ENCODE peak calls at places on chromosomes 3 and 15, in nine cellular contexts. Y is stimulated activated CD4-positive, alpha-beta T cell treated with anti-CD3 and anti-CD28 coated beads, Interleukin-1b, Interleukin-23, amount 100 ng/mL, for 24 hours; M is mesothelial cell of epicardium; X is astrocyte; D is GM03348; L is SHP77; R is SJSA1; A is SK-MEL-5; Z is amygdala. C is an unnamed sample.

GRCh38 chr3:89578253-89578529 is 470.8 kb downstream of the EPHA3 start:
- DNase-seq in Y (no peak), M (no peak), X (no peak), D (no peak), L (no peak), R (no peak), A (peak), Z (no peak), C (no peak)

GRCh38 chr15:49328941-49329340 is 94.1 kb upstream of the FGF7 start:
- DNase-seq in Y (no peak), M (no peak), X (no peak), D (no peak), L (no peak), R (no peak), A (no peak), Z (no peak), C (no peak)

GRCh38 chr3:184583345-184584000 is 21.9 kb downstream of the EPHB3 start:
- DNase-seq in Y (no peak), M (no peak), X (no peak), D (peak), L (peak), R (no peak), A (no peak), Z (no peak), C (peak)

GRCh38 chr3:100560426-100560825 is 49.0 kb upstream of the ADGRG7 start:
- DNase-seq in Y (no peak), M (no peak), X (no peak), D (no peak), L (no peak), R (no peak), A (no peak), Z (no peak), C (no peak)

GRCh38 chr15:60006203-60006782 is 2.2 kb downstream of the FOXB1 start:
- DNase-seq in Y (no peak), M (no peak), X (no peak), D (peak), L (no peak), R (peak), A (peak), Z (no peak), C (peak)

GRCh38 chr15:77839970-77840609 is 207.4 kb upstream of the LINGO1 start:
- DNase-seq in Y (no peak), M (peak), X (no peak), D (no peak), L (no peak), R (no peak), A (no peak), Z (no peak), C (no peak)

GRCh38 chr3:54008099-54008498 is 114.3 kb upstream of the CACNA2D3 start:
- DNase-seq in Y (no peak), M (no peak), X (no peak), D (no peak), L (no peak), R (no peak), A (no peak), Z (no peak), C (no peak)

GRCh38 chr3:157752952-157753351 is 249.7 kb upstream of the VEPH1 start:
- DNase-seq in Y (no peak), M (no peak), X (no peak), D (peak), L (no peak), R (no peak), A (no peak), Z (no peak), C (no peak)

GRCh38 chr15:41125950-41126642 is 10.0 kb upstream of the INO80 start:
- DNase-seq in Y (no peak), M (no peak), X (no peak), D (no peak), L (no peak), R (no peak), A (no peak), Z (no peak), C (no peak)

GRCh38 chr15:31435891-31436628 is 109.4 kb downstream of the KLF13 start:
- DNase-seq in Y (no peak), M (no peak), X (no peak), D (peak), L (peak), R (no peak), A (no peak), Z (no peak), C (no peak)

GRCh38 chr3:127065561-127066270 is 82.8 kb downstream of the PLXNA1 start:
- DNase-seq in Y (no peak), M (no peak), X (peak), D (peak), L (no peak), R (no peak), A (no peak), Z (no peak), C (no peak)

GRCh38 chr15:63372018-63372705 is 9.5 kb downstream of the CA12 start:
- DNase-seq in Y (peak), M (no peak), X (peak), D (peak), L (no peak), R (peak), A (no peak), Z (peak), C (peak)

GRCh38 chr3:134094491-134094890 is 64.8 kb upstream of the SLCO2A1 start:
- DNase-seq in Y (no peak), M (no peak), X (peak), D (peak), L (no peak), R (peak), A (no peak), Z (no peak), C (no peak)

C was measured in left lung.